ENCODE peak calls at places on chromosomes 4 and X, in four cellular contexts. Y, E, A and J are unnamed samples.

GRCh38 chrX:46294234-46294633 is 251.0 kb downstream of the ZNF674 start:
- DNase-seq in E (no peak), A (no peak), Y (no peak), J (no peak)

GRCh38 chrX:49761481-49761880 is 65.7 kb upstream of the PAGE1 start:
- DNase-seq in Y (no peak), E (no peak), A (no peak), J (peak; percentile 19)

GRCh38 chr4:123409301-123409700 is 12.7 kb downstream of the SPRY1 start:
- DNase-seq in Y (no peak), A (no peak), E (no peak), J (no peak)

GRCh38 chr4:75514949-75515612 is 808 bp downstream of the THAP6 start:
- DNase-seq in Y (peak; percentile 25), A (no peak), E (no peak), J (no peak)

GRCh38 chrX:39624166-39624565 is 473.6 kb downstream of the BCOR start:
- DNase-seq in E (no peak), Y (no peak), A (no peak), J (no peak)

GRCh38 chr4:6200922-6201362 is 593 bp upstream of the JAKMIP1 start:
- DNase-seq in A (no peak), Y (no peak), E (no peak), J (peak; percentile 40)

GRCh38 chr4:25312496-25313193 is at the start of gene ZCCHC4:
- DNase-seq in E (peak; percentile 78), A (peak; percentile 43), Y (peak; percentile 91), J (peak; percentile 93)

GRCh38 chrX:97895751-97896150 is 1012.0 kb downstream of the RPA4 start:
- DNase-seq in Y (no peak), E (no peak), A (no peak), J (no peak)

GRCh38 chr4:109801895-109802319 is at the start of gene CFI:
- DNase-seq in Y (no peak), A (no peak), E (no peak), J (no peak)

GRCh38 chr4:95549246-95550138 is 719 bp upstream of the UNC5C start:
- DNase-seq in E (peak; percentile 18), A (no peak), Y (peak; percentile 50), J (peak; percentile 21)

GRCh38 chr4:171812377-171813194 is 618 bp upstream of the GALNTL6 start:
- DNase-seq in E (no peak), Y (no peak), A (no peak), J (no peak)

GRCh38 chrX:106894392-106894909 is 8.7 kb downstream of the RIPPLY1 start:
- DNase-seq in E (peak; percentile 13), A (no peak), Y (peak; percentile 57), J (peak; percentile 73)

GRCh38 chrX:34656842-34657780 is at the start of gene TMEM47:
- DNase-seq in E (peak; percentile 30), Y (peak; percentile 61), A (peak; percentile 18), J (peak; percentile 82)

GRCh38 chr4:8110071-8110986 is 48.3 kb downstream of the ABLIM2 start:
- DNase-seq in Y (no peak), A (no peak), E (no peak), J (no peak)

GRCh38 chr4:36467670-36468069 is 186.3 kb downstream of the DTHD1 start:
- DNase-seq in Y (no peak), E (no peak), A (no peak), J (no peak)

GRCh38 chr4:123788577-123788976 is 392.0 kb downstream of the SPRY1 start:
- DNase-seq in E (no peak), Y (no peak), A (no peak), J (no peak)

GRCh38 chrX:65241059-65241721 is 264.9 kb upstream of the ZC4H2 start:
- DNase-seq in E (no peak), Y (no peak), A (no peak), J (no peak)

DNA sequence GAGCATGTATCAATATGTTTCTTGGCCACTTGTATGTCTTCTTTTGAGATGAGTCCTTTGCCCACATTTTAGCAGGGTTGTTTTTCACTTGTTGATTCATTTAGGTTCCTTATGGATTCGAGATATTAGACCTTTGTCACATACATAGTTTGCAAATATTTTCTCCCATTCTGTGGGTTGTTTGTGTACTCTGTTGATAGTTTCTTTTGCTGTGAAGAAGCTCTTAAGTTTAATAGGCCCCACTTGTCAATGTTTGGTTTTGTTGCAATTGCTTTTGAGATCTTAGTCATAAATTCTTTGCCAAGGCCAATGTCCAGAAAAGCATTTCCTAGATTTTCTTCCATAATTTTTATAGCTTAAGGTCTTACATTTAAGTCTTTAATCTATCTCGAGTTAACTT is 280.7 kb upstream of the GALNT7 start:
- DNase-seq in Y (no peak), E (no peak), A (no peak), J (no peak)
- H3K27ac ChIP-seq in Y (no peak overlapping the region), E (no peak overlapping the region), A (no peak overlapping the region), J (no peak overlapping the region)

GRCh38 chr4:145703850-145704528 is 24.0 kb downstream of the C4orf51 start:
- DNase-seq in Y (no peak), A (no peak), E (no peak), J (no peak)
- H3K27ac ChIP-seq in Y (no peak overlapping the region), A (no peak overlapping the region), E (no peak overlapping the region), J (no peak overlapping the region)

DNA sequence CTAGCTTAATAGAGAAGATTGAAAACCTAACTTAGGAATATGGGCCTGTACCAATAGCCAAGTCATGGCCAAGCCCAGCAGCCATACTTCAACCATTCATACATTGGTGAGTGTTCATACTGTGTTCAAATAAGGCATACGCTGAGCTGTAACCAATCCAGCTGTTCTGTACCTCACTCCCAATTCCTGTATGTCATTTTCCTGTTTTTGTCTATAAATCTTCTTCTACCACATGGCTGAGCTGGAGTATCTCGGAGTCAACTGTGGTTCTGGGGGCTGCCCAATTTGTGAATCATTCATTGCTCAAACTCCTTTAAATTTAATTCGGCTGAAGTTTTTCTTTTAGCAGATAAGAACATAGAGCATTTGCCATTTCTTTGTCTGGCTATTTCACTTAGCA is 195.3 kb upstream of the ANKRD50 start:
- DNase-seq in Y (no peak), A (no peak), E (no peak), J (no peak)
- H3K27ac ChIP-seq in Y (no peak overlapping the region), A (no peak overlapping the region), E (no peak overlapping the region), J (no peak overlapping the region)

DNA sequence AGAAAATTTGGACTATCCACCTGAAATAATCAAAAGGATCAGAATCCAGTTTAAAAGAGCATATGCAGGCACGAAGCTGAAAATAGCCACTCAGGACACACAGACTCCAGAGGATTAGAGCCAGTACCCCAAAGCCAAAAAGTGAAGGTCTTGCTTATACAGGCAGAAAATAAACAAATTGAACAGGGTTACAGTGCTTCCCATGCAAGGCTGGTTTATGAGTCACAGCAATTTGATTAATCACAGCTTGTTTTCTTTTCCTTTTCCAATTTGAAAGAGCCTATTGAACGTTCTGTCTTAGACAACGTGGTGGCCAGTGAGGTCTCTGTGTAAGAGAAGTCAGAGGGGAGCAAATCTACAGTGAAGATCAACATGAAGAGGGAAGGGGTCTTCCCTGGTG is 10.2 kb downstream of the HGFAC start:
- DNase-seq in E (no peak), Y (no peak), A (no peak), J (no peak)
- H3K27ac ChIP-seq in E (no peak overlapping the region), Y (no peak overlapping the region), A (no peak overlapping the region), J (peak overlapping the region; percentile 58)

GRCh38 chr4:52548818-52549570 is 110.1 kb downstream of the USP46 start:
- DNase-seq in E (no peak), Y (no peak), A (no peak), J (no peak)

GRCh38 chr4:52552778-52553177 is 106.3 kb downstream of the USP46 start:
- DNase-seq in A (no peak), Y (no peak), E (no peak), J (no peak)

GRCh38 chr4:52554606-52555355 is 104.3 kb downstream of the USP46 start:
- DNase-seq in E (no peak), A (no peak), Y (no peak), J (no peak)

GRCh38 chr4:52550186-52550585 is 108.9 kb downstream of the USP46 start:
- DNase-seq in Y (no peak), E (no peak), A (no peak), J (no peak)

GRCh38 chr4:52551487-52551886 is 107.6 kb downstream of the USP46 start:
- DNase-seq in A (no peak), E (no peak), Y (no peak), J (no peak)
- H3K27ac ChIP-seq in A (no peak overlapping the region), E (no peak overlapping the region), Y (no peak overlapping the region), J (no peak overlapping the region)

GRCh38 chr4:47525154-47525819 is 40.2 kb downstream of the ATP10D start:
- DNase-seq in A (no peak), E (no peak), Y (no peak), J (peak; percentile 8)
- H3K27ac ChIP-seq in A (peak overlapping the region; percentile 81), E (no peak overlapping the region), Y (no peak overlapping the region), J (no peak overlapping the region)

DNA sequence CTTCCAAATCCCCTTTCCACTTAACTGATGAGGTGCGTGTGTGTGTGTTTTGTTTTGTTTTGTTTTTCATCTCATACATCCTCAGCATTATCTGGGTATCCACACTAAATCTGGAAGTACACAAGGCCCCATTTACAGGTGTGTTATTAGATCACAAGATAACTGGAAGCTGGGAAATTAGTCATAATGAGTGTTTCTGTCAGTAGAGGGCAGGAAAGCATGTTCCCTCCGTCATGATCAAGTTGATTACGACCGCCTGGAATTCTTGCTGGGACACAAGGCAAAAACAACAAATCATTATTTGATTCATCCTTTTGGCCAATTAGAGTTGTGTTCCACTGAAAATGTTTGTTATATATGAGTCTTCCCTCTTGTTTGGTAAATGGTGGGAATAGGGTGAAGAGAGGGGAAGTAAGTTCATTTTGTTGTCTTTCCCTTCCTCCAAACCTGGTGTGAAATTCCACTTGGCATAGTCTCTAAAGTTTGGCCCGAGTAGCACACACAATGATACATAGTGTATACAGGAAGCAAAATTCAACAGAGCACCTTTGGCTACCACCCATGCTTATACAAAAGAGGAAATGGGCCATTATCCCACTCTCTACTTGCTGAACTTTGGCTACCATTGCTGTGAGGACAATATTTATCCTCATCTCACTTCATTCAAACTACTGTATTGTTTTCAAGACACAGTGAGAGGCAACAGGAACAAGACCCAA is 33.3 kb upstream of the TLL1 start:
- DNase-seq in Y (no peak), E (no peak), A (no peak), J (no peak)
- H3K27ac ChIP-seq in Y (no peak overlapping the region), E (no peak overlapping the region), A (peak overlapping the region; percentile 18), J (no peak overlapping the region)

GRCh38 chr4:99679976-99680375 is 22.3 kb upstream of the C4orf54 start:
- DNase-seq in E (no peak), A (no peak), Y (no peak), J (no peak)
- H3K27ac ChIP-seq in E (no peak overlapping the region), A (no peak overlapping the region), Y (no peak overlapping the region), J (no peak overlapping the region)